ENCODE peak calls at places on chromosomes 3 and 15, in five cellular contexts. Y is GM06990, U is coronary artery, X is lung, G is fibroblast of mammary gland. P is an unnamed sample.
A peak's percentile ranks its signal among the peaks of the same experiment; 100 is the strongest.

GRCh38 chr15:38758001-38758400 is 193.4 kb upstream of the RASGRP1 start:
- DNase-seq in G (peak; percentile 49), X (no peak), U (no peak), Y (no peak), P (no peak)

GRCh38 chr3:194272861-194273266 is 78.3 kb downstream of the CPN2 start:
- DNase-seq in U (peak; percentile 57), Y (no peak), G (peak; percentile 70), X (no peak), P (no peak)

GRCh38 chr3:107271787-107272387 is 105.4 kb upstream of the CCDC54 start:
- DNase-seq in X (no peak), Y (no peak), U (no peak), G (peak; percentile 63), P (no peak)

GRCh38 chr15:101242999-101243336 is 8.9 kb downstream of the CHSY1 start:
- DNase-seq in G (no peak), U (no peak), X (no peak), Y (no peak), P (no peak)

GRCh38 chr3:72191211-72191960 is 406.4 kb upstream of the PROK2 start:
- DNase-seq in G (peak; percentile 49), X (no peak), Y (no peak), U (no peak), P (no peak)

GRCh38 chr15:97840501-97840900 is 120.0 kb upstream of the ARRDC4 start:
- DNase-seq in U (no peak), G (no peak), Y (no peak), X (no peak), P (no peak)

GRCh38 chr3:106215047-106215446 is 346.2 kb upstream of the CBLB start:
- DNase-seq in Y (no peak), U (no peak), X (no peak), G (peak; percentile 39), P (no peak)

GRCh38 chr3:144643778-144644191 is 672.2 kb downstream of the DIPK2A start:
- DNase-seq in G (peak; percentile 49), X (no peak), U (no peak), Y (no peak), P (no peak)

GRCh38 chr3:128549283-128550112 is 56.5 kb upstream of the GATA2 start:
- DNase-seq in Y (no peak), U (no peak), G (peak; percentile 75), X (peak; percentile 65), P (no peak)

GRCh38 chr3:101936419-101937331 is 87.4 kb downstream of the NFKBIZ start:
- DNase-seq in X (no peak), G (peak; percentile 92), U (no peak), Y (peak; percentile 80), P (peak; percentile 88)

GRCh38 chr3:129593595-129594339 is 12.7 kb downstream of the PLXND1 start:
- DNase-seq in Y (no peak), U (no peak), X (peak; percentile 53), G (no peak), P (no peak)

GRCh38 chr15:89723031-89723430 is 28.0 kb downstream of the MESP1 start:
- DNase-seq in Y (no peak), G (no peak), X (no peak), U (no peak), P (no peak)

GRCh38 chr3:170162630-170163029 is 18.9 kb downstream of the PHC3 start:
- DNase-seq in G (peak; percentile 63), Y (no peak), X (no peak), U (no peak), P (no peak)

GRCh38 chr3:30527720-30528119 is 78.7 kb upstream of the TGFBR2 start:
- DNase-seq in G (no peak), U (no peak), X (no peak), Y (no peak), P (no peak)

GRCh38 chr3:185729335-185729715 is 95.5 kb downstream of the IGF2BP2 start:
- DNase-seq in G (peak; percentile 90), U (no peak), Y (no peak), X (no peak), P (no peak)

GRCh38 chr15:43483306-43484128 is 9.4 kb downstream of the TP53BP1 start:
- DNase-seq in X (no peak), Y (no peak), U (no peak), G (peak; percentile 50), P (no peak)

GRCh38 chr15:31080618-31081017 is 20.9 kb downstream of the TRPM1 start:
- DNase-seq in Y (peak; percentile 34), G (no peak), X (no peak), U (no peak), P (no peak)

GRCh38 chr15:90789496-90789895 is 72.3 kb downstream of the BLM start:
- DNase-seq in X (no peak), Y (no peak), U (no peak), G (no peak), P (no peak)

GRCh38 chr3:123258811-123259420 is 57.2 kb downstream of the SEC22A start:
- DNase-seq in X (no peak), Y (no peak), G (peak; percentile 69), U (no peak), P (no peak)

GRCh38 chr3:113531826-113532697 is at the start of gene SIDT1:
- DNase-seq in G (no peak), U (no peak), X (peak; percentile 48), Y (peak; percentile 64), P (peak; percentile 65)

GRCh38 chr15:73602444-73602843 is 30.7 kb downstream of the NPTN start:
- DNase-seq in X (no peak), G (peak; percentile 24), Y (no peak), U (no peak), P (no peak)

GRCh38 chr3:28504945-28505344 is 156.3 kb upstream of the AZI2 start:
- DNase-seq in U (no peak), X (no peak), Y (no peak), G (no peak), P (no peak)

GRCh38 chr15:65101418-65101890 is 13.5 kb downstream of the UBAP1L start:
- DNase-seq in Y (no peak), X (peak; percentile 77), G (peak; percentile 63), U (no peak), P (no peak)

GRCh38 chr3:9180764-9181117 is 68.7 kb downstream of the SRGAP3 start:
- DNase-seq in Y (no peak), U (no peak), G (no peak), X (no peak), P (no peak)

GRCh38 chr15:59993950-59994401 is 10.1 kb upstream of the FOXB1 start:
- DNase-seq in U (no peak), G (no peak), X (no peak), Y (no peak), P (no peak)
- TF ChIP-seq CTCF in U (no peak), G (no peak), X (no peak), Y (peak; percentile 14), P (peak; percentile 16)

DNA sequence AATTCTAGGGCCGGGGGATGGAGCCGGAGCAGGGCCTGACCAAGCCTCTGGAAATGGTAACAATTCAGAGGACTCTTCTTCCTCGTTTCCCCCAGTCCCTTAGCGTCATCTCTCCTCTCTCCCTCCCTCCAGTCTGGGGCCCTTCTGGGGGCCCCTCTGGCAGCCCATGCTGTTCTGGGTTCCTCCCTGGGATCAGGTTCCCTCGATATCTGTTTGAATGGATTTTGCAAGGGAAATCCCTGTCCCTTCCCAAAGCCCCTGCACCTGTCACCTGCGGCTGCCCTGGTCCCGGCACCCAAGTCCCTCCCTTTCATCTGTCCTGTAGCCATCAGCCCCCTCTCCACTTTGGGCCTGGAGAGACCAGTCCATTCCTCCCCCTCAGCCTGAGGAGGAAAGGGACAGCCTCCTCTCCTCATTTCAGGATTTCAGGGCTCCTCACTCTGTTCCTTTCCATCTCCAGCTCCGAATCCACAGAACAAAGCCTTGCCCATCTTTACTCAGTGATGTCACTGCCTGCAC is 1.7 kb upstream of the PLCB2 start:
- DNase-seq in X (no peak), Y (no peak), G (no peak), U (no peak), P (no peak)
- H3K4me3 ChIP-seq in X (no peak overlapping the region), Y (no peak overlapping the region), G (no peak overlapping the region), U (no peak overlapping the region), P (no peak overlapping the region)

DNA sequence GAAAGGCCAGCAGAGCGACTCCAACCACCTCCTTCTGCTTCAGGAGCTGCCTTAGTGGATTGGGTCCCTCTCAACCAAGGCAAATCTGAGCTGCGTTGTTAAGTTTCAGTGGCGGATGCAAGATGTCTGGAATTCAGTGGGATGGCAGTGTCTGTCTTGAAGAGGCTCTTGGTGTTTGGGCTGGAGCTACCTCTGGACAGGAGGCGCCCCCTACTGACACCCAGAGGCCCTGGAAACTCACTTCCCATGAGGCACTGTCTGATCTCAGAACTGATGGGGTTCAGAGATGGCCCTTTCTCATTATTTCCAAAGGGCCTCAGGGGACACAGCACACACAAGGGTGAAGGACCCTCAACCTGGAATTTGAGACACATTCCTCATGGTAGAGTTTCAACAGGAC is 6.0 kb upstream of the SLC28A1 start:
- DNase-seq in X (peak; percentile 66), U (no peak), G (peak; percentile 55), Y (no peak), P (no peak)
- TF ChIP-seq CTCF in X (peak; percentile 59), U (no peak), G (peak; percentile 63), Y (peak; percentile 81), P (peak; percentile 77)

DNA sequence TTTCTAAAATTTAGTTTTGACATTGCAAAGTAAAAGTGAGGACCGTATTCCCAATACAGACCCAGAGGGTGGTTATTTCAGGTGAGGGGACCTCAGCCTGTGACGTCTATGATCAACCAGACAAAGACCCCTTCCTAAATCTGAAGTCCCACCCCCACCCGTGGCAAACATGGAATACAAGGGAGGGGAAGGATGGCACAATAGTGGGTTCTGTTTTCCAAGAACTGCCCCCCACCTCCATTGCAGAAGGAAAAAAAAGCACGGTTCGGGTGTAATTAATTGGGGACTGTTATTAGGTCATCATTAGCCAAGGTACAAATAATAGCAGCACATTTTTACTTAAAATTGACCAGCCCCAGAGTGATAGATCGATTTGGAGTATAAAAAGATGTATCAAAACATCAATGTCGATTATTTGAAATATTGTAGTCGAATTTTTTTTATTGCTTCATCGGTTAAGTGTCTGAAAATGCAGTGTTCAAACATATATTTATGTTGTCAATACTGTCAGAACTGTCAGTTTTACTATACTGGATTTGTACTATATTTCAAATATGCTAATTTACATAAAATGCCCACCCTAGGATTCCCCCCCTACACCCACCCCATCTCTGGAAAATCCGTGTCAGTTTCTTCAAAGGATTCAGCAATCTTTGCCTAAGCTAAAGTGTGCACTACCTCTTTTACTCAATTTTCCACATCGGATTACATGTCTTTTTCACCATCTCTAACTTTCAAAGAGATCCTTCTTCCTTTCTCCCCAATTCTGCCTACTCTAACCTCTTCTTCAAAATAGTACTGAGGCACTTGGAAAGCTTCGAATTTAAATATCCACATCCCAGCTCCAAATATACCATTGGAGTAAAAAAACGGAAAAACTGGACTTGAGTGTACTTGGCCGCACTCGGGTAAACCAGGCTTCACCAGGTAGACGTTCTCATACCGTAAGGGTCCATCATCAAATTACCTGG is 7.7 kb upstream of the MEIS2 start:
- DNase-seq in X (no peak), G (no peak), U (no peak), Y (no peak), P (no peak)
- H3K4me3 ChIP-seq in X (no peak overlapping the region), G (peak overlapping the region; percentile 45), U (peak overlapping the region; percentile 69), Y (no peak overlapping the region), P (no peak overlapping the region)